ENCODE peak calls at places on chromosomes 5 and 9, in four cellular contexts. T is IMR-90, M is H9, E is H1. C is an unnamed sample.

GRCh38 chr9:19894975-19895374 is 106.1 kb upstream of the SLC24A2 start:
- DNase-seq in T (peak), E (no peak), M (no peak), C (no peak)

GRCh38 chr9:101437806-101438232 is 2.2 kb upstream of the ALDOB start:
- DNase-seq in M (no peak), T (no peak), E (no peak), C (no peak)

GRCh38 chr5:79031481-79031867 is 38.0 kb downstream of the DMGDH start:
- DNase-seq in E (no peak), T (no peak), M (no peak), C (no peak)

GRCh38 chr5:142441638-142442037 is 116.8 kb upstream of the SPRY4 start:
- DNase-seq in M (no peak), T (peak), E (no peak), C (no peak)

GRCh38 chr9:114214181-114214580 is 58.8 kb downstream of the COL27A1 start:
- DNase-seq in E (no peak), T (peak), M (no peak), C (no peak)

GRCh38 chr5:44691811-44692210 is 116.9 kb upstream of the MRPS30 start:
- DNase-seq in E (no peak), T (no peak), M (no peak), C (peak)

GRCh38 chr9:120043448-120043847 is 536.5 kb downstream of the CDK5RAP2 start:
- DNase-seq in T (no peak), M (no peak), E (no peak), C (no peak)

GRCh38 chr5:2780421-2781171 is 29.1 kb upstream of the IRX2 start:
- DNase-seq in M (peak), E (no peak), T (no peak), C (peak)

GRCh38 chr5:113524927-113525326 is 11.4 kb downstream of the YTHDC2 start:
- DNase-seq in E (no peak), T (no peak), M (no peak), C (no peak)

GRCh38 chr9:73805853-73806458 is 654.3 kb downstream of the ANXA1 start:
- DNase-seq in M (no peak), E (no peak), T (no peak), C (no peak)

GRCh38 chr9:124613849-124614248 is 106.7 kb upstream of the NR5A1 start:
- DNase-seq in T (no peak), E (no peak), M (no peak), C (no peak)

GRCh38 chr9:33450747-33451146 is 3.4 kb upstream of the AQP3 start:
- DNase-seq in E (no peak), T (no peak), M (no peak), C (no peak)

GRCh38 chr9:38343037-38343436 is 49.5 kb upstream of the ALDH1B1 start:
- DNase-seq in T (no peak), E (peak), M (no peak), C (no peak)

GRCh38 chr5:80198399-80198798 is 57.4 kb downstream of the SERINC5 start:
- DNase-seq in E (no peak), T (no peak), M (no peak), C (no peak)

GRCh38 chr9:105054488-105054887 is 126.5 kb upstream of the ABCA1 start:
- DNase-seq in E (no peak), T (peak), M (no peak), C (peak)

GRCh38 chr5:92909545-92909962 is 671.5 kb downstream of the NR2F1-AS1 start:
- DNase-seq in T (peak), M (peak), E (peak), C (peak)

GRCh38 chr9:19994296-19994695 is 205.5 kb upstream of the SLC24A2 start:
- DNase-seq in M (no peak), E (no peak), T (no peak), C (no peak)

GRCh38 chr5:100479079-100479688 is 56.0 kb upstream of the FAM174A start:
- DNase-seq in E (no peak), M (peak), T (peak), C (peak)

GRCh38 chr9:105842023-105842644 is 147.8 kb downstream of the TMEM38B start:
- DNase-seq in T (peak), E (no peak), M (no peak), C (peak)

GRCh38 chr9:76552751-76553150 is 93.8 kb downstream of the GCNT1 start:
- DNase-seq in T (no peak), M (no peak), E (no peak), C (peak)

GRCh38 chr9:71984388-71985069 is 73.1 kb downstream of the C9orf85 start:
- DNase-seq in M (peak), T (peak), E (no peak), C (peak)

GRCh38 chr5:10467281-10468198 is 25.9 kb downstream of the ROPN1L start:
- DNase-seq in M (peak), E (no peak), T (peak), C (peak)

GRCh38 chr5:58239731-58240130 is 220.2 kb downstream of the PLK2 start:
- DNase-seq in M (no peak), E (no peak), T (no peak), C (no peak)

DNA sequence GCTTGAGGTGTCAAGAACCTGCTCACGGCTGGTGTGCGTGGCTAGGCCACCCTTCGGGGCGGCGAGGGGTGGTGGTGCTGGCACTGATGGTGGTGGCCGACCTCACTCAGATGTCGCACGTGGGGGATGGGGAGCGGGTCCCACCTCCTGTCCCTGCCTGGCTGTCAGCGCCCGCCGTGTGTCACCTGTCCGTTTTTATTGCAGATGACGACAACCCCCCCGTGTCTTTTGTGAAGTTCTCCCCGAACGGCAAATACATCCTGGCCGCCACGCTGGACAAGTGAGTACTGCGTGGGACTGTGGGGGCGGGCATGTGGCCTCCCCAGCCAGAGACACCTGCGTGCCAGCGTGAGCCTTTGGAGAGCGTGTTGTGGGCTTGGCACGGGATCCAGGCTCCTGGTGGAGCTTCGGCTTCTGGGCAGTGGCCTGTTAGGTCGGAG is 10.1 kb downstream of the RNU6ATAC start:
- DNase-seq in T (no peak), E (no peak), M (no peak), C (no peak)
- H4K5ac ChIP-seq in T (no peak), E (no peak), M (no peak), C (no peak)

GRCh38 chr9:68540712-68541535 is at the start of gene TMEM252:
- DNase-seq in M (no peak), T (no peak), E (no peak), C (no peak)
- H4K5ac ChIP-seq in M (no peak), T (no peak), E (no peak), C (no peak)

GRCh38 chr9:115551396-115551795 is 433.4 kb upstream of the TNC start:
- DNase-seq in M (no peak), T (peak), E (no peak), C (no peak)
- H4K5ac ChIP-seq in M (no peak), T (no peak), E (no peak), C (no peak)

GRCh38 chr9:127873886-127874285 is 3.6 kb downstream of the AK1 start:
- DNase-seq in T (no peak), M (no peak), E (no peak), C (no peak)

GRCh38 chr9:127873223-127873691 is 4.2 kb downstream of the AK1 start:
- DNase-seq in M (no peak), T (no peak), E (peak), C (no peak)

GRCh38 chr9:127875306-127875966 is 2.0 kb downstream of the AK1 start:
- DNase-seq in E (no peak), T (peak), M (no peak), C (no peak)

GRCh38 chr9:127876026-127876763 is 1.3 kb downstream of the AK1 start:
- DNase-seq in T (no peak), M (no peak), E (no peak), C (no peak)

DNA sequence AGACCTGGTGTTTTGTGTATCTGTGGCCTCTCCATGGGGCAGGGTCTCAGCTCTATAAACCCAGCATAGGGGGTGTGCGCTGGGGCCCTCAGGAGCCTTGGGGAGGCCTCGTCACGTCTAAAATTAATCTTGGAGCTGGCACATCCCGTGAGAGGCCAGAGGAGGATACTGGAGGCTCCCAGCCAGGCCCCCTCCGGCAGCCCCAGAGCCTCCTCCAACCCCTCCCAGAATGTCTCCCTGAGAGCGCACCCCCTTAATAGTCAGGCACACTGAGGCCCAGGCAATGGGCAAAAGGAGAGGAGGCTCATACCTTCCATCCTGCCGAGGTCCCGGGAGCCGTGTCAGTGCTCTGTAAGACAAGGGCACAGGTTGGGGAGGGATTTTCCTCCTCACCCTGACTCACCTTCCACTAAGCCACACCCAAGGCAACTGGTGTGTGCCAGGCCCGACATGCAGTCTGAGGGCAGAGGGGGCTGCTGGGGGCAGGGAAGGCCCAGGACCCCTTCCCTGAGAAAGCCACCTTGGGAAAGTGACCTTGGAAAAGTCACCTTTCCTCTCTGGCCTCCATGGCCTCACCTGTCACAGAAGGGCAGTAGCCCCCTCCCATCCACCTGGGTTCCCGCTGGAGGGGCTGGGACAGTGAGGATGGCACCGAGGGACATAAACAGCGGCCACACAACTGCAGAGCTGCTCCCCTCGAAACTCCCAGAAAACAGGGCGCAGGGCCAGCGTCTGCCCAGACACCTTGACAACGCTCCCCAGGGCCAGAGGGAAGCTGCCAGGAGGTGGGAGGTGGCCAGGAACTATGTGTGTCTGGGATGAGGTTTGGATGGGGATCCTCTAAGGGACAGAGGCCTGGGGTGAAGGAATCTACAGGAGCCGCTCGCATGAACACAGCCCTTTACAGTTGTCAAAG is 2.9 kb downstream of the AK1 start:
- DNase-seq in M (no peak), T (no peak), E (no peak), C (no peak)
- H4K5ac ChIP-seq in M (no peak), T (no peak), E (no peak), C (no peak)

DNA sequence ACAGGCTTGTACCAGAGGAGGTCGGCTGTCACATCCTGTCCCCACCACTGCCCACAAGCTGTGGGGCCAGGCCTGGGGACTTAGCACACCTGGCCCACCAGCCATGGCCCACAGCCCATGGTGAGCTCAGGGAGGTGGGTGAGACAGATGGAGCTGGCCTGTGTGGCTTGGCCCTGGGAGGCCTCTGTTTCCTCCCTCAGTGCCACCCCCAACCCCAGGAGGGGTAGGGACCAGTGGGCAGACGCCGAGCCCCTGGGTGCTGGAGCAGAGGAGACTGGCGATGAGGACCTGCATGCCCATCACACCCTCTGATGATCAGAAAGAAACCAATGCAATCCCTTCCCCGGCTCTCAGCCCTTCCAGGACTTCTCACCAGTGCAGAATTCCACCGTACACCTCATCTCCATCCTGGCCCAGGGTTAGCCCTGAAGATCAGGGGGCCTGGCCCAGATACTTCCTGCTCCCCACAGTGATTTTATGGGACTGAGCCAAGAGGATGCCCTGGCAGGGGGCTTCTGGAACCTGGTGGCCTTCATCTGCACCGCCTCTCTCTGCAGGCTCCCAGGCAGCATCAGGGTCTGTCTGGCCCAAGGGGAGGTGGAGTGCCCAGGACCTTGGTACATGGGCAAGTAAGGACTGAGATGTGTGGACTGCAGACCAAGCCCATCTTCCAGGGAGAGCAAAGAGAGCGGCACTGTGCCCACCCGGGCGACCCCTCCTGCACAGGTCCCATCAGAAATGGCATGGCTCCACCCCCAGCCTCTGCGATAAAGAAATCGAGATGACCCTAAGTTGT is 16.9 kb upstream of the NKD2 start:
- DNase-seq in T (no peak), M (no peak), E (no peak), C (no peak)
- H4K5ac ChIP-seq in T (no peak), M (no peak), E (no peak), C (no peak)

DNA sequence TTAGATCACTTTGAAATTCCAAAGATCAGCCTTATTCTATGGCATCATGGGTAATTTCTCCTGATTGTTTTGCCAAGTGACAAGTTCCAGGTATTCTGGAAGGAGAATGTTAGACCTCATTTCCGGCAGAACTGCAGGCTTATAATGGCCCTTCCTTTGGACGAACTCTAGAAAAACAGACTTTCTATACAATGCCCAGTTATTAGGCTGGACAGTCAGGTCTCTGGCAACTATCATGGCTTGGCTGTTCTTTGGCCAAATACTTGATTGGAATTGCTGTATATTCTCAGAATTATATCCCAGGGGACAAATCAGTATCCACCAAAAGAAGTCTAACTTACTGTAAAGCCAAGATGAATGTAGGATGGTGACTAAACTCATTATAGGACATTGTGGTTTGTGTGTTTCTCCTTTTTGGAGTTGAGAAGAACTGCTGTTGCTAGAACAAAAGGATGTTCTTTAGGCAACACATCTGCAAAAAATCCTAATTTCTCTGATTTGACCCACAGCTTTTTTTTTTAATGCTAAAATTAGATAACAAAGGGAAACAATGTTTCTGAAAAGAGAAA is 69.0 kb downstream of the ADAMTSL1 start:
- DNase-seq in M (no peak), T (peak), E (no peak), C (no peak)
- H4K5ac ChIP-seq in M (no peak), T (peak), E (no peak), C (no peak)

C was measured in mesendoderm.